ENCODE peak calls at places on chromosomes 1 and 21, in six cellular contexts. One of them, this sample, is unnamed.

GRCh38 chr1:82567308-82567707 is 766.6 kb downstream of the ADGRL2 start:
- DNase-seq in H1: no peak
- DNase-seq in IMR-90: no peak
- DNase-seq in trophoblast cell: no peak
- DNase-seq in neuronal stem cell: no peak
- DNase-seq in H9: no peak
- DNase-seq in this sample: no peak

GRCh38 chr1:84634536-84635205 is 55.6 kb downstream of the SSX2IP start:
- DNase-seq in IMR-90: no peak
- DNase-seq in trophoblast cell: peak
- DNase-seq in H9: no peak
- DNase-seq in H1: no peak
- DNase-seq in neuronal stem cell: no peak
- DNase-seq in this sample: no peak

GRCh38 chr1:202505356-202505755 is 156.9 kb downstream of the PPP1R12B start:
- DNase-seq in H1: no peak
- DNase-seq in H9: no peak
- DNase-seq in IMR-90: peak
- DNase-seq in neuronal stem cell: no peak
- DNase-seq in trophoblast cell: peak
- DNase-seq in this sample: peak

GRCh38 chr1:110060034-110060661 is 10.3 kb downstream of the ALX3 start:
- DNase-seq in IMR-90: no peak
- DNase-seq in H9: peak
- DNase-seq in H1: peak
- DNase-seq in neuronal stem cell: no peak
- DNase-seq in trophoblast cell: peak
- DNase-seq in this sample: peak

GRCh38 chr1:206744683-206745082 is 25.9 kb upstream of the IL19 start:
- DNase-seq in H1: no peak
- DNase-seq in IMR-90: peak
- DNase-seq in H9: no peak
- DNase-seq in trophoblast cell: peak
- DNase-seq in neuronal stem cell: no peak
- DNase-seq in this sample: peak

GRCh38 chr1:220755316-220755715 is 7.2 kb downstream of the MTARC2 start:
- DNase-seq in neuronal stem cell: no peak
- DNase-seq in H9: no peak
- DNase-seq in trophoblast cell: no peak
- DNase-seq in H1: no peak
- DNase-seq in IMR-90: no peak
- DNase-seq in this sample: no peak

GRCh38 chr1:34800214-34800613 is 7.4 kb downstream of the GJA4 start:
- DNase-seq in neuronal stem cell: no peak
- DNase-seq in H1: peak
- DNase-seq in trophoblast cell: no peak
- DNase-seq in H9: no peak
- DNase-seq in IMR-90: peak
- DNase-seq in this sample: no peak

GRCh38 chr21:26583737-26584136 is 10.7 kb upstream of the CYYR1 start:
- DNase-seq in H9: no peak
- DNase-seq in neuronal stem cell: no peak
- DNase-seq in trophoblast cell: no peak
- DNase-seq in IMR-90: no peak
- DNase-seq in H1: no peak
- DNase-seq in this sample: no peak

GRCh38 chr1:156675271-156675708 is 1.9 kb downstream of the NES start:
- DNase-seq in H9: no peak
- DNase-seq in trophoblast cell: no peak
- DNase-seq in neuronal stem cell: no peak
- DNase-seq in H1: peak
- DNase-seq in IMR-90: no peak
- DNase-seq in this sample: no peak

GRCh38 chr1:186566140-186566850 is 105.4 kb upstream of the PDC start:
- DNase-seq in H1: no peak
- DNase-seq in H9: no peak
- DNase-seq in neuronal stem cell: no peak
- DNase-seq in IMR-90: peak
- DNase-seq in trophoblast cell: no peak
- DNase-seq in this sample: no peak

GRCh38 chr1:44154049-44154448 is 12.6 kb upstream of the KLF18 start:
- DNase-seq in H1: peak
- DNase-seq in H9: no peak
- DNase-seq in trophoblast cell: no peak
- DNase-seq in IMR-90: no peak
- DNase-seq in neuronal stem cell: no peak
- DNase-seq in this sample: no peak

GRCh38 chr1:62142550-62142949 is 52.1 kb upstream of the L1TD1 start:
- DNase-seq in IMR-90: no peak
- DNase-seq in trophoblast cell: no peak
- DNase-seq in H1: peak
- DNase-seq in neuronal stem cell: peak
- DNase-seq in H9: peak
- DNase-seq in this sample: no peak

GRCh38 chr21:34835526-34835925 is 166.7 kb downstream of the CLIC6 start:
- DNase-seq in H1: no peak
- DNase-seq in IMR-90: no peak
- DNase-seq in trophoblast cell: peak
- DNase-seq in neuronal stem cell: no peak
- DNase-seq in H9: peak
- DNase-seq in this sample: peak

GRCh38 chr1:85279463-85280080 is 3.1 kb upstream of the BCL10 start:
- DNase-seq in H9: no peak
- DNase-seq in neuronal stem cell: no peak
- DNase-seq in IMR-90: no peak
- DNase-seq in trophoblast cell: no peak
- DNase-seq in H1: no peak
- DNase-seq in this sample: no peak

GRCh38 chr1:11147371-11147770 is 41.8 kb upstream of the ANGPTL7 start:
- DNase-seq in IMR-90: peak
- DNase-seq in neuronal stem cell: no peak
- DNase-seq in H1: no peak
- DNase-seq in trophoblast cell: peak
- DNase-seq in H9: no peak
- DNase-seq in this sample: no peak

GRCh38 chr1:152510503-152510902 is at the start of gene LCE5A:
- DNase-seq in neuronal stem cell: no peak
- DNase-seq in trophoblast cell: no peak
- DNase-seq in IMR-90: no peak
- DNase-seq in H1: no peak
- DNase-seq in H9: no peak
- DNase-seq in this sample: no peak
- H2BK120ac ChIP-seq in neuronal stem cell: no peak
- H2BK120ac ChIP-seq in trophoblast cell: no peak
- H2BK120ac ChIP-seq in IMR-90: no peak
- H2BK120ac ChIP-seq in H1: no peak
- H2BK120ac ChIP-seq in H9: no peak
- H2BK120ac ChIP-seq in this sample: no peak

GRCh38 chr1:12798911-12799310 is 7.7 kb downstream of the PRAMEF1 start:
- DNase-seq in IMR-90: no peak
- DNase-seq in neuronal stem cell: no peak
- DNase-seq in H9: no peak
- DNase-seq in trophoblast cell: peak
- DNase-seq in H1: no peak
- DNase-seq in this sample: no peak

GRCh38 chr1:12799730-12800129 is 8.5 kb downstream of the PRAMEF1 start:
- DNase-seq in H9: no peak
- DNase-seq in H1: no peak
- DNase-seq in neuronal stem cell: no peak
- DNase-seq in trophoblast cell: no peak
- DNase-seq in IMR-90: no peak
- DNase-seq in this sample: no peak
- H2AFZ ChIP-seq in H9: no peak
- H2AFZ ChIP-seq in H1: no peak
- H2AFZ ChIP-seq in neuronal stem cell: no peak
- H2AFZ ChIP-seq in trophoblast cell: no peak
- H2AFZ ChIP-seq in IMR-90: no peak
- H2AFZ ChIP-seq in this sample: no peak

DNA sequence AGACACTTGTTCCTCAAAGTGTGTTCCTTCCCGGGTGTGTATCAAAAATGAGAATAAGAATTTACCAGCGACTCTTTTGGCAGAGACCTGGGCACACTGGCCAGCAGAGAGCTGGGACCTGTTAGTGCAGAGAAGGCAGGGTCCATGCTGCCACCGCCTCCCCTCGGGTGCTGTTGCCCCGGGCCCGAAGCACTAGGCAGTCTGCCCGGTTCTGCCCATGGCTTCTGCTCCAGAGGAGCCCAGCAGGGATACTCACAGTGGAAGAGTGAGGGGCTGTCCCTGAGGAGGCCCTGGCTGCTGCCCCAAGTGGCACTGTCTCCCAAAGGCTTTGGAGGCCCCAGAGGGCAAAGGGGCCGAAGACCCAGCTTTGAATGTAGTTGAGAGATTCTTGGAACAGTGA is 80.5 kb downstream of the MIS18A start:
- DNase-seq in trophoblast cell: no peak
- DNase-seq in H1: no peak
- DNase-seq in neuronal stem cell: no peak
- DNase-seq in H9: no peak
- DNase-seq in IMR-90: no peak
- DNase-seq in this sample: no peak
- H3K4ac ChIP-seq in trophoblast cell: no peak
- H3K4ac ChIP-seq in H1: no peak
- H3K4ac ChIP-seq in neuronal stem cell: peak
- H3K4ac ChIP-seq in H9: no peak
- H3K4ac ChIP-seq in IMR-90: no peak
- H3K4ac ChIP-seq in this sample: no peak

DNA sequence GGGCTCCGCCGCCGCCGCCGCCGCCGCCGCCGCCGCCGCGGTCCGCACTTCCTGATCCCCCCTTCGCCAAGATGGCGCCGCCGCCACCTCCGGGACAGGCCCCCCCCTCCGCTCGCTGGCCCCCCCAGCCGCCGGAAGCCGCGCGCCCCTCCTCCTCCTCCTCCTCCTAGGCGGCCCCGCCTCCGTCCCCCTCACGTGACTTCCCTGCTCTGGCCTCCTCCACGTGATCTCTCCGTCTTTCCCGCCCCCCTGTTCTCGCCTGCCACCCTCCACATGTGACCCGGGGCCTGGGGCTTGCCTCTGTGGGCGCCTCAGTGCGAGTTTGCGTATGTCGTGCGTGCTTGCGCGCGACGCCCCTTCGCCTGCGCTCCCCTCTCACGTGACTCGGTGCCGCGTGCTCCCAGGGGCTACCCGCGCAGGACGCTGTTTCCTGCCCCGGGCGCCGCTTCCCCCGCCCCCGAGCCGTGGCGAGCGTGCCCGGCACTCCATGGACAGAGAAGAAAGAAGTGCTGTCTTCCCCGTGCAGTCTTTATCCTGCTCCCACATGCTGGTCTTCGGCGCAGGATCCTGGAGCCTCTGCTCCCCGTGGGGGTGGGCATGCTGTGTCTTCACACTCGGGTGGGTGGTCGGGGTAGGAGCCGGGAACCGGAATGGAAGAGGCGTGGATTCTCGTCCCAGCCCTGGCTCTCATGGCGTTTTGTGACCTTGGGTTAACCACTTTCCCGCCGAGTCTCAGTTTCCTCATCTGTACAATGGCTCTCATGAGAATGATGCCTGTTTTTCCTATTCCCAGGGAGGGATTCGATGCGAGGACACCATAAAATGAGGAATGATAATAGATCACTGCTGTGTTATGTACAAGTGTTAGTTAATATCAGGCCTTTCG is at the start of gene UBE2Q1:
- DNase-seq in H1: peak
- DNase-seq in IMR-90: peak
- DNase-seq in trophoblast cell: peak
- DNase-seq in H9: peak
- DNase-seq in neuronal stem cell: peak
- DNase-seq in this sample: peak
- H2BK120ac ChIP-seq in H1: no peak
- H2BK120ac ChIP-seq in IMR-90: peak
- H2BK120ac ChIP-seq in trophoblast cell: peak
- H2BK120ac ChIP-seq in H9: no peak
- H2BK120ac ChIP-seq in neuronal stem cell: no peak
- H2BK120ac ChIP-seq in this sample: peak

This sample was measured in mesenchymal stem cell.